ENCODE peak calls at places on chromosomes 6 and 20, in eight cellular contexts. D is GM13976; P is activated CD8-positive, alpha-beta memory T cell treated with anti-CD3 and anti-CD28 coated beads, Interleukin-2, amount 10 ng/mL, durations not matched to agents 7 days and 5 days; Q is HFFc6; Z is CD8-positive, alpha-beta memory T cell; N is cardiac fibroblast; I is cardiac muscle cell; A is CD8-positive, alpha-beta T cell. H is an unnamed sample.
A peak's percentile ranks its signal among the peaks of the same experiment; 100 is the strongest.

GRCh38 chr6:170146640-170147039 is 144.2 kb downstream of the DLL1 start:
- DNase-seq in D (no peak), P (no peak), Q (no peak), Z (no peak), N (no peak), I (no peak), A (no peak), H (no peak)

GRCh38 chr6:123759472-123759871 is 44.2 kb upstream of the NKAIN2 start:
- DNase-seq in D (no peak), P (no peak), Q (no peak), Z (no peak), N (no peak), I (no peak), A (no peak), H (no peak)

GRCh38 chr6:118739976-118740771 is 88.8 kb upstream of the CEP85L start:
- DNase-seq in D (no peak), P (no peak), Q (peak; percentile 26), Z (no peak), N (peak; percentile 44), I (peak; percentile 45), A (no peak), H (no peak)

GRCh38 chr6:4379958-4380357 is 244.6 kb upstream of the ECI2 start:
- DNase-seq in D (no peak), P (no peak), Q (no peak), Z (no peak), N (no peak), I (no peak), A (no peak), H (no peak)

GRCh38 chr6:32148289-32148688 is 3.5 kb downstream of the PRRT1 start:
- DNase-seq in D (no peak), P (no peak), Q (no peak), Z (no peak), N (no peak), I (no peak), A (no peak), H (no peak)

GRCh38 chr6:154606457-154606856 is 96.0 kb upstream of the CNKSR3 start:
- DNase-seq in D (peak; percentile 76), P (peak; percentile 76), Q (no peak), Z (peak; percentile 54), N (no peak), I (peak; percentile 3), A (peak; percentile 42), H (peak; percentile 68)

GRCh38 chr6:85041376-85041775 is 277.0 kb upstream of the TBX18 start:
- DNase-seq in D (no peak), P (no peak), Q (no peak), Z (no peak), N (peak; percentile 23), I (peak; percentile 28), A (no peak), H (no peak)

GRCh38 chr6:18090349-18090786 is 32.1 kb downstream of the NHLRC1 start:
- DNase-seq in D (no peak), P (no peak), Q (no peak), Z (no peak), N (no peak), I (no peak), A (no peak), H (no peak)

GRCh38 chr20:36490191-36490590 is 51.1 kb upstream of the MYL9 start:
- DNase-seq in D (no peak), P (no peak), Q (no peak), Z (no peak), N (no peak), I (peak; percentile 48), A (no peak), H (no peak)

GRCh38 chr6:31836036-31836675 is 8.6 kb downstream of the HSPA1B start:
- DNase-seq in D (no peak), P (no peak), Q (no peak), Z (no peak), N (no peak), I (no peak), A (no peak), H (no peak)

GRCh38 chr6:108966855-108967755 is 118.9 kb downstream of the ARMC2 start:
- DNase-seq in D (no peak), P (peak; percentile 47), Q (peak; percentile 61), Z (no peak), N (peak; percentile 70), I (peak; percentile 73), A (peak; percentile 9), H (no peak)

GRCh38 chr6:31114540-31114876 is at the start of gene PSORS1C1:
- DNase-seq in D (peak; percentile 6), P (no peak), Q (peak; percentile 91), Z (no peak), N (peak; percentile 93), I (peak; percentile 94), A (no peak), H (no peak)

GRCh38 chr6:82057846-82058554 is 189.5 kb downstream of the IBTK start:
- DNase-seq in D (no peak), P (no peak), Q (no peak), Z (no peak), N (peak; percentile 55), I (peak; percentile 79), A (no peak), H (no peak)

GRCh38 chr20:31678389-31679356 is 41.0 kb downstream of the COX4I2 start:
- DNase-seq in D (no peak), P (no peak), Q (peak; percentile 37), Z (no peak), N (no peak), I (peak; percentile 67), A (no peak), H (no peak)

GRCh38 chr20:4740774-4741431 is 19.2 kb downstream of the PRND start:
- DNase-seq in D (no peak), P (peak; percentile 76), Q (no peak), Z (peak; percentile 33), N (peak; percentile 55), I (peak; percentile 59), A (peak; percentile 73), H (peak; percentile 57)

GRCh38 chr6:52670502-52671409 is at the start of gene TMEM14A:
- DNase-seq in D (peak; percentile 96), P (peak; percentile 95), Q (peak; percentile 95), Z (peak; percentile 86), N (peak; percentile 92), I (peak; percentile 95), A (peak; percentile 90), H (peak; percentile 85)

GRCh38 chr6:127366281-127367022 is 23.0 kb upstream of the ECHDC1 start:
- DNase-seq in D (no peak), P (no peak), Q (peak; percentile 97), Z (no peak), N (peak; percentile 99), I (peak; percentile 97), A (no peak), H (no peak)

GRCh38 chr6:10316327-10316726 is 98.5 kb downstream of the TFAP2A start:
- DNase-seq in D (no peak), P (no peak), Q (peak; percentile 96), Z (no peak), N (no peak), I (no peak), A (no peak), H (no peak)

GRCh38 chr6:119148825-119149525 is 70.5 kb upstream of the FAM184A start:
- DNase-seq in D (no peak), P (no peak), Q (peak; percentile 49), Z (no peak), N (peak; percentile 44), I (peak; percentile 47), A (no peak), H (no peak)

GRCh38 chr20:52348434-52348833 is 156.9 kb upstream of the ZFP64 start:
- DNase-seq in D (no peak), P (no peak), Q (no peak), Z (no peak), N (no peak), I (no peak), A (no peak), H (no peak)

GRCh38 chr6:7624781-7625710 is 35.0 kb downstream of the SNRNP48 start:
- DNase-seq in D (no peak), P (no peak), Q (no peak), Z (no peak), N (no peak), I (no peak), A (no peak), H (no peak)

GRCh38 chr20:48096212-48096875 is 311.1 kb upstream of the SULF2 start:
- DNase-seq in D (no peak), P (no peak), Q (no peak), Z (no peak), N (no peak), I (no peak), A (no peak), H (no peak)

H was measured in stimulated activated CD4-positive, alpha-beta T cell treated with anti-CD3 and anti-CD28 coated beads, Interleukin-1b, Interleukin-23, amount 100 ng/mL, for 24 hours.